ENCODE peak calls at places on chromosomes 3 and 15, in four cellular contexts. Z is activated CD4-positive, alpha-beta T cell treated with anti-CD3 and anti-CD28 coated beads, Interleukin-2, amount 50 U/mL, for 24 hours; I is fibroblast of the conjunctiva; D is GM12865. Q is an unnamed sample.

GRCh38 chr3:181757694-181758306 is 46.1 kb downstream of the SOX2 start:
- DNase-seq in Z (no peak), I (no peak), D (no peak), Q (no peak)

GRCh38 chr15:71302861-71303410 is 187.7 kb downstream of the THSD4 start:
- DNase-seq in Z (no peak), I (no peak), D (no peak), Q (no peak)

GRCh38 chr3:53668872-53669271 is 174.5 kb downstream of the CACNA1D start:
- DNase-seq in Z (no peak), I (no peak), D (peak; percentile 6), Q (no peak)

GRCh38 chr3:71537211-71537611 is 46.3 kb downstream of the FOXP1 start:
- DNase-seq in Z (no peak), I (peak; percentile 59), D (no peak), Q (no peak)

GRCh38 chr15:83018477-83018876 is 7.0 kb upstream of the C15orf40 start:
- DNase-seq in Z (no peak), I (no peak), D (no peak), Q (no peak)

GRCh38 chr3:45773044-45773443 is 23.3 kb downstream of the SLC6A20 start:
- DNase-seq in Z (no peak), I (no peak), D (no peak), Q (no peak)

GRCh38 chr3:194369522-194370279 is at the start of gene LRRC15:
- DNase-seq in Z (no peak), I (no peak), D (no peak), Q (no peak)

GRCh38 chr15:70127797-70128756 is 30.4 kb upstream of the TLE3 start:
- DNase-seq in Z (no peak), I (no peak), D (peak; percentile 42), Q (no peak)

GRCh38 chr3:101722394-101723173 is 1.8 kb upstream of the CEP97 start:
- DNase-seq in Z (no peak), I (no peak), D (peak; percentile 86), Q (peak; percentile 73)

GRCh38 chr15:70559223-70559823 is 204.0 kb downstream of the UACA start:
- DNase-seq in Z (peak; percentile 26), I (no peak), D (peak; percentile 20), Q (no peak)

GRCh38 chr15:44710236-44711088 is 661 bp downstream of the PATL2 start:
- DNase-seq in Z (no peak), I (no peak), D (peak; percentile 91), Q (peak; percentile 56)

GRCh38 chr3:120418866-120419490 is 31.8 kb downstream of the FSTL1 start:
- DNase-seq in Z (no peak), I (peak; percentile 43), D (peak; percentile 69), Q (peak; percentile 55)

GRCh38 chr15:100686021-100686724 is 83.8 kb downstream of the ASB7 start:
- DNase-seq in Z (no peak), I (no peak), D (no peak), Q (no peak)

GRCh38 chr3:138359137-138359536 is 10.8 kb downstream of the MRAS start:
- DNase-seq in Z (no peak), I (no peak), D (no peak), Q (no peak)

GRCh38 chr3:11846281-11847034 is at the start of gene TAMM41:
- DNase-seq in Z (peak; percentile 82), I (peak; percentile 79), D (peak; percentile 94), Q (peak; percentile 94)

GRCh38 chr3:44554626-44555592 is at the start of gene ZKSCAN7:
- DNase-seq in Z (peak; percentile 26), I (peak; percentile 9), D (peak; percentile 72), Q (peak; percentile 84)

GRCh38 chr15:75112278-75112847 is 89.0 kb downstream of the PPCDC start:
- DNase-seq in Z (no peak), I (no peak), D (peak; percentile 64), Q (peak; percentile 8)

GRCh38 chr15:75920079-75920478 is 16.4 kb downstream of the FBXO22 start:
- DNase-seq in Z (no peak), I (no peak), D (no peak), Q (no peak)

Q was measured in GM10248.